ENCODE peak calls at places on chromosomes 1 and 21, in eight cellular contexts. W is esophagus squamous epithelium, L is thoracic aorta, P is fibroblast of lung, B is tibial artery, N is ascending aorta, D is cardiac muscle cell, U is uterus. Y is an unnamed sample.

GRCh38 chr1:39044762-39045161 is 18.6 kb downstream of the NDUFS5 start:
- DNase-seq in W (no peak), L (no peak), P (no peak), B (peak), N (no peak), D (no peak), U (no peak), Y (no peak)

GRCh38 chr1:219567341-219567947 is 45.5 kb downstream of the ZC3H11B start:
- DNase-seq in W (no peak), L (no peak), P (peak), B (no peak), N (no peak), D (peak), U (no peak), Y (no peak)

GRCh38 chr21:31195334-31196015 is 148.6 kb downstream of the TIAM1 start:
- DNase-seq in W (no peak), L (no peak), P (no peak), B (no peak), N (no peak), D (no peak), U (no peak), Y (no peak)

GRCh38 chr1:150649441-150649840 is 20.0 kb upstream of the ENSA start:
- DNase-seq in W (no peak), L (no peak), P (no peak), B (no peak), N (no peak), D (no peak), U (no peak), Y (no peak)

GRCh38 chr1:62407398-62408009 is 29.3 kb upstream of the USP1 start:
- DNase-seq in W (no peak), L (no peak), P (peak), B (no peak), N (no peak), D (peak), U (no peak), Y (no peak)

GRCh38 chr1:202212787-202213186 is 19.2 kb downstream of the LGR6 start:
- DNase-seq in W (no peak), L (no peak), P (no peak), B (no peak), N (no peak), D (no peak), U (no peak), Y (no peak)

GRCh38 chr1:3452866-3453175 is 1.6 kb upstream of the ARHGEF16 start:
- DNase-seq in W (no peak), L (no peak), P (no peak), B (no peak), N (no peak), D (no peak), U (no peak), Y (no peak)

GRCh38 chr1:27109103-27109822 is 45.7 kb downstream of the SLC9A1 start:
- DNase-seq in W (no peak), L (no peak), P (no peak), B (no peak), N (no peak), D (peak), U (no peak), Y (no peak)

GRCh38 chr1:182703539-182703938 is 19.2 kb upstream of the RGS8 start:
- DNase-seq in W (no peak), L (no peak), P (no peak), B (no peak), N (no peak), D (no peak), U (no peak), Y (no peak)

GRCh38 chr1:242569867-242570266 is 45.4 kb upstream of the PLD5 start:
- DNase-seq in W (no peak), L (no peak), P (no peak), B (no peak), N (no peak), D (no peak), U (no peak), Y (no peak)

GRCh38 chr1:84944767-84945486 is 51.9 kb upstream of the LPAR3 start:
- DNase-seq in W (no peak), L (no peak), P (peak), B (no peak), N (peak), D (peak), U (peak), Y (no peak)

GRCh38 chr1:235758931-235759330 is 107.8 kb downstream of the LYST start:
- DNase-seq in W (no peak), L (no peak), P (no peak), B (no peak), N (no peak), D (peak), U (no peak), Y (no peak)

GRCh38 chr1:99601709-99602403 is 44.1 kb upstream of the PALMD start:
- DNase-seq in W (no peak), L (no peak), P (no peak), B (no peak), N (no peak), D (no peak), U (no peak), Y (no peak)

GRCh38 chr1:29354511-29355098 is 118.3 kb downstream of the PTPRU start:
- DNase-seq in W (no peak), L (no peak), P (no peak), B (no peak), N (no peak), D (no peak), U (no peak), Y (no peak)

GRCh38 chr21:42392731-42393442 is 3.0 kb downstream of the TMPRSS3 start:
- DNase-seq in W (no peak), L (no peak), P (no peak), B (no peak), N (no peak), D (no peak), U (no peak), Y (no peak)

GRCh38 chr1:160247053-160247452 is 15.3 kb downstream of the DCAF8 start:
- DNase-seq in W (no peak), L (no peak), P (no peak), B (no peak), N (no peak), D (no peak), U (no peak), Y (no peak)

GRCh38 chr21:37165606-37166005 is 92.6 kb downstream of the TTC3 start:
- DNase-seq in W (no peak), L (no peak), P (no peak), B (no peak), N (no peak), D (no peak), U (no peak), Y (no peak)

GRCh38 chr1:237482777-237483176 is 407.9 kb downstream of the ZP4 start:
- DNase-seq in W (no peak), L (no peak), P (no peak), B (no peak), N (no peak), D (no peak), U (no peak), Y (no peak)

GRCh38 chr1:200099040-200099439 is 71.5 kb downstream of the NR5A2 start:
- DNase-seq in W (no peak), L (no peak), P (peak), B (no peak), N (no peak), D (peak), U (no peak), Y (no peak)

GRCh38 chr1:179178965-179179364 is 50.5 kb downstream of the ABL2 start:
- DNase-seq in W (no peak), L (no peak), P (peak), B (no peak), N (no peak), D (peak), U (no peak), Y (no peak)

DNA sequence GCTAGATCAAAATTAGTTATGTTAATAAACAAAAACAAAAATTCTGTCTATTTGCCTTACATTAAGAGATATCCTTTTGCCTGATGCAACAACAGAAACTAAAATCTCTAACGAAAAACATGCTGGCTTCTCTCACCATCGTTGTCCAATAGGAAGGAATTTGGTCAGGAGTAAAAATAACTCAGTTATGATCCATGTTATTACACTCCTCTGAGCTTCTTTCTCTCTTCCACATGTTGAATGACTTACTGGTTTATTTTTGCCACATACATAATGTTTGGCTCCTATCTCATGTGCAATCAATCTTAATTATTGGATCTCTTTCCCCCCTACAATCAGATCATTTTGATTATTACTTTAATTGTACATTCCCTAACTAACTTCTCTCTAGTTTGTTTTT is 688.4 kb downstream of the USP25 start:
- DNase-seq in W (no peak), L (no peak), P (peak), B (no peak), N (no peak), D (peak), U (no peak), Y (no peak)
- H3K27ac ChIP-seq in W (peak), L (peak), P (no peak), B (peak), N (peak), D (no peak), U (peak), Y (peak)

GRCh38 chr1:97013904-97014303 is 292.3 kb downstream of the PTBP2 start:
- DNase-seq in W (no peak), L (no peak), P (peak), B (no peak), N (no peak), D (peak), U (no peak), Y (no peak)

GRCh38 chr1:97014426-97014825 is 292.8 kb downstream of the PTBP2 start:
- DNase-seq in W (no peak), L (no peak), P (no peak), B (no peak), N (no peak), D (no peak), U (no peak), Y (no peak)

DNA sequence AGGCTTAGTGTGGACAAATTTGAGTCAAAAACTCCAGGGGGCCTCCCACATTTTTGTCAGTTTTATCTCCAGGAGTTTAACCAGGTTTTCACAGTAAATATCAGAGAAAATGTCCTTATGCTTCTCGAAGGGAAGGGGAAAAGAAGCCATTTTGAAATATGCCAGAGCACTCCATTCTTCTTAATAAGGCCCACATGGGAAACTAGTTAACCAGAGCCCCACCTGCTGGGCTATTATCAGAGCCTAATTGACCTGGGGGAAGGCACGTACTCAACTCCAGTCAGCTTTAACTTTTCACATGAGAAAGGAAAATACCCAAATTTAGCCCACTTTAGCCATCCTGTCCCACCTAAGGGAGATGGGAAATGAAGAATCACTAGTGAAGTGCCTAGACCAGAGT is 296.3 kb downstream of the PTBP2 start:
- DNase-seq in W (no peak), L (no peak), P (no peak), B (no peak), N (no peak), D (no peak), U (no peak), Y (no peak)
- TF ChIP-seq CTCF in W (no peak), L (no peak), P (no peak), B (no peak), N (no peak), D (no peak), U (no peak), Y (no peak)

DNA sequence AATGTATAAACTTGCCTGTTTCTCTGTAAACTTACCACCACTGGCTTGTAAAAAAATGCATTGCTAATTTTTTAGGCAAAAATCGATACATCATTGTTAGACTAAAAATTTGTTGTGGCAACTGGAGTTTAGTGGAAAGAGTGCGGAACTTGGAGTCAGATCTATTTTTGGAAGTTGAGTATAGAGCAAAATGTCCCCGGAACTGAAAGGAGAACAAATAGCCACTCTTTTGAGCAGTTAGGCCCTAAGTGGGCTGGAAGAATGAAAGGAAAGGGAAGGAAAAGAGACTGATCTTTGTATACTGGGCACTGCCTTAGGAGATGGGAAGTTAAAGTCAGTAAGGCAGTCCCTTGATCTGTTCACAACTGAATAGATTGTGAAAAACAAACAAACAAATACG is 30.2 kb downstream of the OPTC start:
- DNase-seq in W (no peak), L (no peak), P (no peak), B (no peak), N (no peak), D (no peak), U (no peak), Y (no peak)
- H3K27ac ChIP-seq in W (peak), L (peak), P (no peak), B (peak), N (peak), D (no peak), U (peak), Y (peak)

GRCh38 chr1:166827426-166827825 is 11.8 kb upstream of the POGK start:
- DNase-seq in W (no peak), L (no peak), P (no peak), B (no peak), N (no peak), D (no peak), U (no peak), Y (no peak)

GRCh38 chr1:166819982-166820381 is 19.3 kb upstream of the POGK start:
- DNase-seq in W (no peak), L (no peak), P (no peak), B (no peak), N (no peak), D (no peak), U (no peak), Y (no peak)

DNA sequence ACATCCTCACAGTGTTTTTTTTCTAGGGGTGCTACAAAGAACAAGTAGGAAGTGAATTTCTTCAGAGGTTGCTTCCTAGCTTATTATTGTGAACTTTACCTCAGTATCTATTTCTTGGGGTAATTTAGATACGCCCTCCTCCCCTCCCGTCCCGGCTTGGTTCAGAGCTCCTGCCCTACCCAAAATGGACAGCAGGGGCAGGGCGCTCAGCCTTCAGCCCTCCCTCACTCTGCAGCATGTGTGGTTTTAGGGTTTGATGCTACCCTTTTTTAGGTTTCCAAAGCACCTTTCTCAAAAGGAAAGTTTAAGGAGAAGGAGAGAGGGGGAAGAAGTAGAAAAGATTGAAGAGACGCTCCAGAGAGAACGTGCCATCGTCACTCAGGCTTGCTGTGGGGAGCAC is 16.9 kb upstream of the POGK start:
- DNase-seq in W (no peak), L (no peak), P (no peak), B (no peak), N (no peak), D (no peak), U (no peak), Y (no peak)
- TF ChIP-seq CTCF in W (no peak), L (no peak), P (peak), B (no peak), N (no peak), D (peak), U (no peak), Y (no peak)

GRCh38 chr1:34403156-34403555 is 226.4 kb downstream of the C1orf94 start:
- DNase-seq in W (no peak), L (no peak), P (no peak), B (no peak), N (no peak), D (no peak), U (no peak), Y (peak)

GRCh38 chr1:34396042-34396441 is 219.3 kb downstream of the C1orf94 start:
- DNase-seq in W (no peak), L (no peak), P (no peak), B (no peak), N (no peak), D (no peak), U (no peak), Y (no peak)

GRCh38 chr1:34400690-34401089 is 224.0 kb downstream of the C1orf94 start:
- DNase-seq in W (no peak), L (no peak), P (no peak), B (no peak), N (no peak), D (no peak), U (no peak), Y (no peak)

GRCh38 chr1:34398205-34398915 is 221.7 kb downstream of the C1orf94 start:
- DNase-seq in W (no peak), L (no peak), P (no peak), B (no peak), N (no peak), D (no peak), U (no peak), Y (no peak)

GRCh38 chr1:34398916-34399275 is 222.2 kb downstream of the C1orf94 start:
- DNase-seq in W (no peak), L (no peak), P (no peak), B (no peak), N (no peak), D (no peak), U (no peak), Y (peak)
- H3K27ac ChIP-seq in W (no peak), L (no peak), P (no peak), B (no peak), N (no peak), D (no peak), U (no peak), Y (no peak)

GRCh38 chr1:152654110-152654509 is 9.1 kb upstream of the LCE2D start:
- DNase-seq in W (no peak), L (no peak), P (peak), B (no peak), N (no peak), D (peak), U (no peak), Y (no peak)
- TF ChIP-seq CTCF in W (peak), L (no peak), P (peak), B (no peak), N (peak), D (peak), U (no peak), Y (peak)

GRCh38 chr1:46757956-46758304 is 39.0 kb upstream of the EFCAB14 start:
- DNase-seq in W (no peak), L (no peak), P (no peak), B (no peak), N (no peak), D (no peak), U (no peak), Y (no peak)

GRCh38 chr1:46753985-46754384 is 35.1 kb upstream of the EFCAB14 start:
- DNase-seq in W (no peak), L (no peak), P (no peak), B (no peak), N (no peak), D (no peak), U (no peak), Y (no peak)

GRCh38 chr1:46757256-46757955 is 38.5 kb upstream of the EFCAB14 start:
- DNase-seq in W (no peak), L (no peak), P (no peak), B (no peak), N (no peak), D (peak), U (no peak), Y (no peak)

GRCh38 chr1:46749921-46750404 is 31.0 kb upstream of the EFCAB14 start:
- DNase-seq in W (no peak), L (no peak), P (no peak), B (peak), N (no peak), D (peak), U (no peak), Y (no peak)

DNA sequence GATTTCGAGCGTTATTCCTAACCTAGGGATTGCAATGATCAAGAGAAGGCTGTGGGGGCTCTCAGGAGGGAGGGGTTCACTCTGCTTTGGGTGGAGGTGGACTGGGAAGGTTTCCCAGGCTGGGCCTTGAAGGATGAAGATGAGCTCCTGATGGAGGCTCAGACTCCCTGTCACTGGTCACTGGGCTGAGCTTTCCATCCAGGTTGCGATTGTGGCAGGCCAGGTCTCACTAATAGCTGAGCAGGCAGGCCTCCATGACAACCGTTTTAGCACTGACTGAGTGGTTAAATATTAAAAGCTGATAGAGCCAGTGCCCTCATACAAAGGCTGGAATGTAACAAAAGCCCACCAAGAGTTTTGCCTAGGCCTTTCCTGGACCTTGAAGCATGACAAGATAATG is 36.2 kb upstream of the EFCAB14 start:
- DNase-seq in W (no peak), L (no peak), P (no peak), B (no peak), N (no peak), D (no peak), U (no peak), Y (no peak)
- H3K27ac ChIP-seq in W (peak), L (no peak), P (no peak), B (no peak), N (no peak), D (no peak), U (no peak), Y (no peak)

GRCh38 chr1:87167855-87168630 is 160.6 kb upstream of the LMO4 start:
- DNase-seq in W (no peak), L (no peak), P (no peak), B (no peak), N (no peak), D (no peak), U (no peak), Y (no peak)
- TF ChIP-seq CTCF in W (no peak), L (no peak), P (peak), B (no peak), N (no peak), D (peak), U (no peak), Y (no peak)

DNA sequence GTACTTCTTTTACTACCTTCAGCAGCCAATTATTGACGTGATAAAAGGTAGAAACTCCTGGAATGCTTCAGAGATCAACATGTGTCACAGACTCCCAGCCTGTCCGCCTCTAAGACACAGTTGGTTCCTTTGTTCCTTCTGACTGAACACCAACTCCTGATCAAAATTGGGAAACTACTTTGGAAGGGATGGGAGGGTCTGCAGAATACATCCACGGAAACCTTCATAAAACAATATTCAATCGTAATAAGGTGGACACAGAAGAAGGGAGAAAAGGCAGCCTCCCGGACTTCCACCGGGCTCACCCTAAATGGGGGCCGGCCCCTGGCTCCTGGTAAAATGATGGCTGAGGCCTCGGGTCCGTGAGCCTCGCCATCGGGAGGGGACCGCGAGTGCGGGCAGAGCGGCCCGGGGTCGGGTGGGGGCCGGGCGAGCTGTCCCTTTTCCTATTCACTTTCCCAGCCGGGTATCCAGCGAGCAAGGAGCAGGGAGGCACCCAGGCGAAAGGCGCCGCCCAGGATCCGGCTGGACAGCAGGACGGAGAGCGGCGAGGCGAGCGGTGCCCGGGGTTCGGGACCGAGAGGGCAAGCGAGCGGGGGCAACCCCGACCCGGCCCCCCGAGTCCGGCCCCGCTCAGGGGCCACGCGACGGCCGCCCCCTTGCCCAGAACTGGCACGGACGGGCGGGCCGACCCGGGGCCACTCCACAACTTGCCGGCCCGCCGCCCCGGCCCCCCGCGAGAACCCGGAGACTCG is 802 bp downstream of the NRIP1 start:
- DNase-seq in W (no peak), L (no peak), P (peak), B (peak), N (peak), D (peak), U (peak), Y (peak)
- H3K27ac ChIP-seq in W (peak), L (peak), P (peak), B (peak), N (peak), D (peak), U (peak), Y (peak)

Y was measured in coronary artery.